ENCODE peak calls at places on chromosomes 7 and 10, in five cellular contexts. One of them, this sample, is unnamed.

GRCh38 chr10:2572611-2573010 is 494.7 kb upstream of the PFKP start:
- DNase-seq in colonic mucosa: no peak
- DNase-seq in progenitor cell of endocrine pancreas: no peak
- DNase-seq in NCI-H1105 treated with DMSO at 0.1 percent for 48 hours: no peak
- DNase-seq in NCI-H524 treated with DMSO at 0.1 percent for 48 hours: no peak
- DNase-seq in this sample: no peak

GRCh38 chr10:73816917-73817729 is 5.7 kb upstream of the NDST2 start:
- DNase-seq in colonic mucosa: no peak
- DNase-seq in progenitor cell of endocrine pancreas: no peak
- DNase-seq in NCI-H1105 treated with DMSO at 0.1 percent for 48 hours: no peak
- DNase-seq in NCI-H524 treated with DMSO at 0.1 percent for 48 hours: no peak
- DNase-seq in this sample: no peak

GRCh38 chr10:80659284-80659683 is 121.6 kb downstream of the SH2D4B start:
- DNase-seq in colonic mucosa: no peak
- DNase-seq in progenitor cell of endocrine pancreas: no peak
- DNase-seq in NCI-H1105 treated with DMSO at 0.1 percent for 48 hours: no peak
- DNase-seq in NCI-H524 treated with DMSO at 0.1 percent for 48 hours: no peak
- DNase-seq in this sample: no peak

GRCh38 chr10:119521443-119522204 is 20.9 kb downstream of the RGS10 start:
- DNase-seq in colonic mucosa: no peak
- DNase-seq in progenitor cell of endocrine pancreas: no peak
- DNase-seq in NCI-H1105 treated with DMSO at 0.1 percent for 48 hours: no peak
- DNase-seq in NCI-H524 treated with DMSO at 0.1 percent for 48 hours: no peak
- DNase-seq in this sample: peak

GRCh38 chr10:63711866-63712716 is 190.9 kb downstream of the REEP3 start:
- DNase-seq in colonic mucosa: peak
- DNase-seq in progenitor cell of endocrine pancreas: no peak
- DNase-seq in NCI-H1105 treated with DMSO at 0.1 percent for 48 hours: peak
- DNase-seq in NCI-H524 treated with DMSO at 0.1 percent for 48 hours: peak
- DNase-seq in this sample: peak

GRCh38 chr7:96701258-96701657 is 8.4 kb downstream of the SEM1 start:
- DNase-seq in colonic mucosa: no peak
- DNase-seq in progenitor cell of endocrine pancreas: no peak
- DNase-seq in NCI-H1105 treated with DMSO at 0.1 percent for 48 hours: no peak
- DNase-seq in NCI-H524 treated with DMSO at 0.1 percent for 48 hours: no peak
- DNase-seq in this sample: no peak

GRCh38 chr10:123135415-123136141 is at the start of gene HMX3:
- DNase-seq in colonic mucosa: no peak
- DNase-seq in progenitor cell of endocrine pancreas: no peak
- DNase-seq in NCI-H1105 treated with DMSO at 0.1 percent for 48 hours: peak
- DNase-seq in NCI-H524 treated with DMSO at 0.1 percent for 48 hours: no peak
- DNase-seq in this sample: no peak

GRCh38 chr10:70942125-70942524 is 53.8 kb upstream of the PCBD1 start:
- DNase-seq in colonic mucosa: no peak
- DNase-seq in progenitor cell of endocrine pancreas: no peak
- DNase-seq in NCI-H1105 treated with DMSO at 0.1 percent for 48 hours: no peak
- DNase-seq in NCI-H524 treated with DMSO at 0.1 percent for 48 hours: no peak
- DNase-seq in this sample: no peak

GRCh38 chr10:43237128-43237527 is 29.7 kb downstream of the RASGEF1A start:
- DNase-seq in colonic mucosa: no peak
- DNase-seq in progenitor cell of endocrine pancreas: peak
- DNase-seq in NCI-H1105 treated with DMSO at 0.1 percent for 48 hours: no peak
- DNase-seq in NCI-H524 treated with DMSO at 0.1 percent for 48 hours: no peak
- DNase-seq in this sample: no peak

GRCh38 chr10:86262671-86263165 is 103.9 kb downstream of the GRID1 start:
- DNase-seq in colonic mucosa: no peak
- DNase-seq in progenitor cell of endocrine pancreas: peak
- DNase-seq in NCI-H1105 treated with DMSO at 0.1 percent for 48 hours: no peak
- DNase-seq in NCI-H524 treated with DMSO at 0.1 percent for 48 hours: no peak
- DNase-seq in this sample: no peak

GRCh38 chr10:43124094-43124521 is 14.1 kb upstream of the CSGALNACT2 start:
- DNase-seq in colonic mucosa: no peak
- DNase-seq in progenitor cell of endocrine pancreas: no peak
- DNase-seq in NCI-H1105 treated with DMSO at 0.1 percent for 48 hours: no peak
- DNase-seq in NCI-H524 treated with DMSO at 0.1 percent for 48 hours: no peak
- DNase-seq in this sample: no peak

GRCh38 chr7:5143935-5144903 is 45.8 kb upstream of the WIPI2 start:
- DNase-seq in colonic mucosa: no peak
- DNase-seq in progenitor cell of endocrine pancreas: no peak
- DNase-seq in NCI-H1105 treated with DMSO at 0.1 percent for 48 hours: no peak
- DNase-seq in NCI-H524 treated with DMSO at 0.1 percent for 48 hours: no peak
- DNase-seq in this sample: peak

GRCh38 chr10:77667426-77668324 is 30.1 kb upstream of the KCNMA1 start:
- DNase-seq in colonic mucosa: no peak
- DNase-seq in progenitor cell of endocrine pancreas: no peak
- DNase-seq in NCI-H1105 treated with DMSO at 0.1 percent for 48 hours: peak
- DNase-seq in NCI-H524 treated with DMSO at 0.1 percent for 48 hours: peak
- DNase-seq in this sample: no peak

GRCh38 chr7:116686812-116687419 is 14.9 kb downstream of the MET start:
- DNase-seq in colonic mucosa: peak
- DNase-seq in progenitor cell of endocrine pancreas: no peak
- DNase-seq in NCI-H1105 treated with DMSO at 0.1 percent for 48 hours: no peak
- DNase-seq in NCI-H524 treated with DMSO at 0.1 percent for 48 hours: no peak
- DNase-seq in this sample: no peak

GRCh38 chr10:11678074-11678793 is 63.9 kb upstream of the ECHDC3 start:
- DNase-seq in colonic mucosa: no peak
- DNase-seq in progenitor cell of endocrine pancreas: no peak
- DNase-seq in NCI-H1105 treated with DMSO at 0.1 percent for 48 hours: no peak
- DNase-seq in NCI-H524 treated with DMSO at 0.1 percent for 48 hours: no peak
- DNase-seq in this sample: no peak

GRCh38 chr10:84391326-84391725 is 62.9 kb downstream of the CCSER2 start:
- DNase-seq in colonic mucosa: no peak
- DNase-seq in progenitor cell of endocrine pancreas: no peak
- DNase-seq in NCI-H1105 treated with DMSO at 0.1 percent for 48 hours: no peak
- DNase-seq in NCI-H524 treated with DMSO at 0.1 percent for 48 hours: no peak
- DNase-seq in this sample: no peak

GRCh38 chr10:34474060-34474376 is 341.1 kb downstream of the PARD3 start:
- DNase-seq in colonic mucosa: no peak
- DNase-seq in progenitor cell of endocrine pancreas: no peak
- DNase-seq in NCI-H1105 treated with DMSO at 0.1 percent for 48 hours: no peak
- DNase-seq in NCI-H524 treated with DMSO at 0.1 percent for 48 hours: no peak
- DNase-seq in this sample: no peak

GRCh38 chr10:114471906-114472873 is 67.9 kb upstream of the AFAP1L2 start:
- DNase-seq in colonic mucosa: peak
- DNase-seq in progenitor cell of endocrine pancreas: no peak
- DNase-seq in NCI-H1105 treated with DMSO at 0.1 percent for 48 hours: no peak
- DNase-seq in NCI-H524 treated with DMSO at 0.1 percent for 48 hours: peak
- DNase-seq in this sample: no peak

GRCh38 chr7:150407588-150408392 is 28.7 kb downstream of the ZNF775 start:
- DNase-seq in colonic mucosa: no peak
- DNase-seq in progenitor cell of endocrine pancreas: no peak
- DNase-seq in NCI-H1105 treated with DMSO at 0.1 percent for 48 hours: no peak
- DNase-seq in NCI-H524 treated with DMSO at 0.1 percent for 48 hours: no peak
- DNase-seq in this sample: no peak

GRCh38 chr7:102234801-102235550 is 51.7 kb upstream of the SH2B2 start:
- DNase-seq in colonic mucosa: no peak
- DNase-seq in progenitor cell of endocrine pancreas: no peak
- DNase-seq in NCI-H1105 treated with DMSO at 0.1 percent for 48 hours: no peak
- DNase-seq in NCI-H524 treated with DMSO at 0.1 percent for 48 hours: no peak
- DNase-seq in this sample: no peak

GRCh38 chr7:134444198-134444960 is 14.5 kb downstream of the AKR1B1 start:
- DNase-seq in colonic mucosa: no peak
- DNase-seq in progenitor cell of endocrine pancreas: no peak
- DNase-seq in NCI-H1105 treated with DMSO at 0.1 percent for 48 hours: no peak
- DNase-seq in NCI-H524 treated with DMSO at 0.1 percent for 48 hours: no peak
- DNase-seq in this sample: peak

GRCh38 chr10:86122646-86123045 is 243.9 kb downstream of the GRID1 start:
- DNase-seq in colonic mucosa: no peak
- DNase-seq in progenitor cell of endocrine pancreas: no peak
- DNase-seq in NCI-H1105 treated with DMSO at 0.1 percent for 48 hours: no peak
- DNase-seq in NCI-H524 treated with DMSO at 0.1 percent for 48 hours: no peak
- DNase-seq in this sample: no peak

GRCh38 chr10:95573953-95574604 is 12.9 kb upstream of the SORBS1 start:
- DNase-seq in colonic mucosa: no peak
- DNase-seq in progenitor cell of endocrine pancreas: no peak
- DNase-seq in NCI-H1105 treated with DMSO at 0.1 percent for 48 hours: no peak
- DNase-seq in NCI-H524 treated with DMSO at 0.1 percent for 48 hours: no peak
- DNase-seq in this sample: no peak

GRCh38 chr7:140263277-140263676 is 86.5 kb upstream of the KDM7A start:
- DNase-seq in colonic mucosa: no peak
- DNase-seq in progenitor cell of endocrine pancreas: no peak
- DNase-seq in NCI-H1105 treated with DMSO at 0.1 percent for 48 hours: no peak
- DNase-seq in NCI-H524 treated with DMSO at 0.1 percent for 48 hours: no peak
- DNase-seq in this sample: no peak

GRCh38 chr10:28087675-28088351 is 88.9 kb upstream of the ODAD2 start:
- DNase-seq in colonic mucosa: no peak
- DNase-seq in progenitor cell of endocrine pancreas: no peak
- DNase-seq in NCI-H1105 treated with DMSO at 0.1 percent for 48 hours: no peak
- DNase-seq in NCI-H524 treated with DMSO at 0.1 percent for 48 hours: no peak
- DNase-seq in this sample: peak

GRCh38 chr10:31838709-31839108 is 89.9 kb downstream of the ARHGAP12 start:
- DNase-seq in colonic mucosa: no peak
- DNase-seq in progenitor cell of endocrine pancreas: no peak
- DNase-seq in NCI-H1105 treated with DMSO at 0.1 percent for 48 hours: no peak
- DNase-seq in NCI-H524 treated with DMSO at 0.1 percent for 48 hours: no peak
- DNase-seq in this sample: no peak

GRCh38 chr7:44394636-44395035 is 69.2 kb upstream of the CAMK2B start:
- DNase-seq in colonic mucosa: no peak
- DNase-seq in progenitor cell of endocrine pancreas: no peak
- DNase-seq in NCI-H1105 treated with DMSO at 0.1 percent for 48 hours: peak
- DNase-seq in NCI-H524 treated with DMSO at 0.1 percent for 48 hours: no peak
- DNase-seq in this sample: no peak

GRCh38 chr10:12729885-12730284 is 271.6 kb downstream of the CCDC3 start:
- DNase-seq in colonic mucosa: no peak
- DNase-seq in progenitor cell of endocrine pancreas: no peak
- DNase-seq in NCI-H1105 treated with DMSO at 0.1 percent for 48 hours: no peak
- DNase-seq in NCI-H524 treated with DMSO at 0.1 percent for 48 hours: no peak
- DNase-seq in this sample: peak

GRCh38 chr10:69089638-69090599 is 2.0 kb downstream of the SRGN start:
- DNase-seq in colonic mucosa: peak
- DNase-seq in progenitor cell of endocrine pancreas: no peak
- DNase-seq in NCI-H1105 treated with DMSO at 0.1 percent for 48 hours: no peak
- DNase-seq in NCI-H524 treated with DMSO at 0.1 percent for 48 hours: no peak
- DNase-seq in this sample: peak

GRCh38 chr7:114740095-114740494 is 181.8 kb upstream of the MDFIC start:
- DNase-seq in colonic mucosa: no peak
- DNase-seq in progenitor cell of endocrine pancreas: no peak
- DNase-seq in NCI-H1105 treated with DMSO at 0.1 percent for 48 hours: no peak
- DNase-seq in NCI-H524 treated with DMSO at 0.1 percent for 48 hours: no peak
- DNase-seq in this sample: peak

GRCh38 chr7:127983804-127984332 is 47.4 kb downstream of the LRRC4 start:
- DNase-seq in colonic mucosa: no peak
- DNase-seq in progenitor cell of endocrine pancreas: no peak
- DNase-seq in NCI-H1105 treated with DMSO at 0.1 percent for 48 hours: no peak
- DNase-seq in NCI-H524 treated with DMSO at 0.1 percent for 48 hours: no peak
- DNase-seq in this sample: peak